ENCODE peak calls at places on chromosomes 5 and 9, in four cellular contexts. P is stimulated activated CD4-positive, alpha-beta T cell treated with anti-CD3 and anti-CD28 coated beads, Interleukin-1b, Interleukin-23, amount 100 ng/mL, for 4 hours; O is H54; M is activated CD8-positive, alpha-beta memory T cell treated with anti-CD3 and anti-CD28 coated beads for 4 hours. W is an unnamed sample.

GRCh38 chr9:20376042-20376441 is 246.3 kb downstream of the MLLT3 start:
- DNase-seq in P (no peak), O (no peak), M (no peak), W (no peak)

GRCh38 chr9:33795281-33795680 is at the start of gene PRSS3:
- DNase-seq in P (no peak), O (no peak), M (no peak), W (no peak)

GRCh38 chr9:98191615-98192502 is 578 bp downstream of the CORO2A start:
- DNase-seq in P (peak), O (no peak), M (no peak), W (no peak)

GRCh38 chr9:6641561-6641960 is 4.0 kb downstream of the GLDC start:
- DNase-seq in P (no peak), O (no peak), M (no peak), W (no peak)

GRCh38 chr5:116532762-116533525 is 41.7 kb downstream of the SEMA6A start:
- DNase-seq in P (no peak), O (no peak), M (no peak), W (no peak)

GRCh38 chr5:119945696-119946095 is 316.3 kb downstream of the FAM170A start:
- DNase-seq in P (no peak), O (no peak), M (no peak), W (no peak)

GRCh38 chr5:34585601-34586104 is 70.5 kb upstream of the RAI14 start:
- DNase-seq in P (no peak), O (no peak), M (no peak), W (no peak)

GRCh38 chr5:176597417-176598389 is 12.3 kb downstream of the GPRIN1 start:
- DNase-seq in P (no peak), O (no peak), M (no peak), W (no peak)